ENCODE peak calls at places on chromosome 13, in eight cellular contexts. E is astrocyte of the spinal cord, X is fibroblast of pulmonary artery, K is AG10803, T is AG04450, R is brain microvascular endothelial cell, B is fibroblast of villous mesenchyme, M is A549. C is an unnamed sample.

GRCh38 chr13:100941811-100942361 is 267.3 kb upstream of the TMTC4 start:
- DNase-seq in B (no peak), X (no peak), E (no peak), T (no peak), K (no peak), M (no peak), R (no peak), C (no peak)

GRCh38 chr13:76925115-76925514 is 23.2 kb upstream of the ACOD1 start:
- DNase-seq in T (no peak), X (no peak), R (no peak), M (no peak), B (no peak), K (no peak), E (no peak), C (no peak)

GRCh38 chr13:57630661-57631606 is 610 bp upstream of the PCDH17 start:
- DNase-seq in K (no peak), B (no peak), T (no peak), E (peak), X (no peak), M (no peak), R (peak), C (no peak)

GRCh38 chr13:58434943-58435342 is 803.4 kb downstream of the PCDH17 start:
- DNase-seq in B (no peak), E (no peak), R (no peak), T (no peak), K (no peak), M (no peak), X (no peak), C (no peak)

GRCh38 chr13:101930331-101930730 is 471.5 kb downstream of the FGF14 start:
- DNase-seq in K (peak), X (no peak), E (no peak), R (no peak), T (no peak), M (no peak), B (peak), C (no peak)

GRCh38 chr13:84870190-84870589 is 929.0 kb downstream of the SLITRK6 start:
- DNase-seq in R (no peak), T (no peak), X (no peak), K (no peak), M (peak), B (no peak), E (no peak), C (no peak)

GRCh38 chr13:80665792-80666333 is 324.9 kb upstream of the SPRY2 start:
- DNase-seq in R (no peak), K (no peak), T (no peak), E (no peak), M (no peak), X (no peak), B (no peak), C (no peak)

GRCh38 chr13:111517641-111518010 is 197.2 kb downstream of the TEX29 start:
- DNase-seq in R (no peak), E (no peak), X (no peak), K (no peak), B (no peak), T (no peak), M (no peak), C (no peak)

GRCh38 chr13:90696254-90696653 is 651.2 kb upstream of the MIR17HG start:
- DNase-seq in R (peak), M (peak), E (peak), B (peak), T (no peak), X (peak), K (peak), C (no peak)

GRCh38 chr13:79171131-79172061 is 234.7 kb downstream of the RBM26 start:
- DNase-seq in E (no peak), M (no peak), T (no peak), K (no peak), B (no peak), R (no peak), X (no peak), C (no peak)

GRCh38 chr13:92734068-92734467 is 492.5 kb upstream of the GPC6 start:
- DNase-seq in X (no peak), R (no peak), B (no peak), K (no peak), E (no peak), T (no peak), M (no peak), C (no peak)

GRCh38 chr13:30807392-30807791 is 72.0 kb downstream of the ALOX5AP start:
- DNase-seq in E (no peak), M (no peak), K (no peak), B (no peak), T (no peak), X (no peak), R (no peak), C (no peak)

GRCh38 chr13:69274231-69274630 is 833.4 kb upstream of the ATXN8OS start:
- DNase-seq in R (no peak), X (no peak), B (no peak), M (no peak), K (no peak), E (no peak), T (no peak), C (no peak)

GRCh38 chr13:20101467-20102316 is 59.2 kb downstream of the GJA3 start:
- DNase-seq in B (no peak), X (no peak), E (no peak), K (no peak), T (no peak), M (no peak), R (no peak), C (no peak)

GRCh38 chr13:51557875-51558604 is 26.2 kb upstream of the WDFY2 start:
- DNase-seq in R (peak), T (peak), B (peak), X (peak), M (peak), K (peak), E (peak), C (peak)

GRCh38 chr13:50644081-50644871 is 199.2 kb downstream of the DLEU7 start:
- DNase-seq in R (no peak), M (no peak), K (no peak), B (no peak), X (no peak), T (no peak), E (no peak), C (no peak)

GRCh38 chr13:22148187-22148586 is 477.3 kb downstream of the FGF9 start:
- DNase-seq in T (no peak), E (no peak), M (no peak), K (no peak), X (no peak), R (no peak), B (no peak), C (no peak)

GRCh38 chr13:73065665-73066350 is 7.0 kb downstream of the KLF5 start:
- DNase-seq in X (no peak), T (no peak), R (no peak), B (no peak), K (no peak), M (no peak), E (no peak), C (no peak)

GRCh38 chr13:98976338-98976737 is 1.5 kb downstream of the DOCK9 start:
- DNase-seq in E (peak), R (no peak), T (no peak), X (peak), K (peak), B (peak), M (no peak), C (no peak)

GRCh38 chr13:75760182-75760981 is 124.3 kb downstream of the LMO7 start:
- DNase-seq in K (no peak), X (no peak), M (peak), B (peak), R (no peak), T (no peak), E (no peak), C (no peak)

GRCh38 chr13:50393641-50394040 is 378.4 kb downstream of the KCNRG start:
- DNase-seq in T (no peak), E (peak), R (peak), K (no peak), M (no peak), B (no peak), X (peak), C (no peak)

GRCh38 chr13:21707586-21707985 is 36.7 kb downstream of the FGF9 start:
- DNase-seq in T (no peak), K (no peak), B (no peak), E (no peak), M (no peak), X (no peak), R (no peak), C (no peak)

GRCh38 chr13:47213057-47213456 is 316.2 kb upstream of the HTR2A start:
- DNase-seq in M (no peak), E (no peak), K (no peak), R (no peak), X (no peak), T (no peak), B (peak), C (no peak)

DNA sequence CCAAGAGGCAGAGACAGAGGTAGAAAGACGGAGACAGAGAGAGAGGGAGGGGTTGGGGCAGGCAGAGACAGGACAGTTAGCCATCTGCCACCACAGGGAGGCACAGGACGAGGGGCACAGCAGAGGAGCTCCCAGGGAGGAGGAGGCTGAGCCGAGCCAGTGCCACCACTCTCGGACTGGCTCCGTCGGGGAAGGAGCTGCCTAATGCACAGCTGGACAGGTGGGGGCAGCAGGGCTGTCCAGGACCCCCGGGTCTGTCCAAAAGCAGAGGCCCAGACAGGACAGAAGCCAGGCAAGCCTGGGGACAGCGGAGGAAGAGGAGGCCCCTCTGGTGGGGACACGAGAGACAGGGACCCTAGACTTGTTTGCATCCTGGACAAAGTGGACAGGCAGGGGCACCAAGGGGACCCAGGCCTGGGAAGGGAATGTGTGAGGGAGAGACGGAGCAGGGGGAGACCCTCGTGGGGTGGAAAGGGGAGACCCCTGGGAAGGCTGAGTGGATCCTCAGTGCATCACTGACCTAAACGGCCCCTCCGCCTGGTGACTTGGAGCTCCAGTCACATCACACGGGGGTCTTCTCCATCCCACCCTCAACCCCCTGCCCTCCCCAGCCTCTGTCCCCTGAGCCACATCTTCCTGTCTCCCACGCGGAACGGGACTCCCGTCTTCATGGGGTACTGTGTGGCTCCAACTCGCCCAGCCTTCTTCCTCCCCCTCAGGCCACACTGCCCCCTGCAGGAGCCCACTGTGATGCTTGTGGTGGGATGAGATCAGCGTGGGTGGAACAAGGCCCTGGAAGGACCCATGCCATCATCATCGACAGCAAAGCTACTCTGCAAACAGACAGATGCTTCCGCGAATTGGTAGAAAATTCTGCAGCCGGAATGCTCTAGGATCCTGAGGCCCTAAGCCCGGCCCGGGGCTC is 889 bp downstream of the F10 start:
- DNase-seq in R (no peak), E (no peak), K (no peak), X (no peak), T (no peak), M (no peak), B (no peak), C (no peak)
- TF ChIP-seq CTCF in R (peak), E (peak), K (peak), X (peak), T (peak), M (peak), B (peak), C (peak)

GRCh38 chr13:59747529-59747928 is 416.2 kb downstream of the DIAPH3 start:
- DNase-seq in K (no peak), M (no peak), T (no peak), E (no peak), B (no peak), R (no peak), X (no peak), C (no peak)
- TF ChIP-seq CTCF in K (no peak), M (no peak), T (no peak), E (no peak), B (no peak), R (no peak), X (no peak), C (no peak)

GRCh38 chr13:48233097-48233885 is at the start of gene ITM2B:
- DNase-seq in K (peak), E (peak), M (peak), X (peak), B (peak), R (peak), T (no peak), C (no peak)
- TF ChIP-seq CTCF in K (peak), E (peak), M (peak), X (peak), B (peak), R (peak), T (peak), C (peak)

GRCh38 chr13:27783111-27783510 is 9.2 kb upstream of the GSX1 start:
- DNase-seq in M (peak), B (peak), R (no peak), K (peak), E (no peak), X (peak), T (no peak), C (no peak)
- TF ChIP-seq CTCF in M (no peak), B (peak), R (peak), K (peak), E (peak), X (peak), T (peak), C (peak)